ENCODE peak calls at places on chromosome 3, in four cellular contexts. One of them, this sample, is unnamed.

GRCh38 chr3:36959821-36960220 is 15.0 kb upstream of the TRANK1 start:
- DNase-seq in nephron progenitor cell: no peak
- DNase-seq in AML-193: no peak
- DNase-seq in GM10248: no peak
- DNase-seq in this sample: no peak

GRCh38 chr3:183123891-183124290 is 24.6 kb upstream of the MCCC1 start:
- DNase-seq in nephron progenitor cell: no peak
- DNase-seq in AML-193: no peak
- DNase-seq in GM10248: no peak
- DNase-seq in this sample: no peak

GRCh38 chr3:65342084-65342683 is 654.4 kb upstream of the ADAMTS9 start:
- DNase-seq in nephron progenitor cell: peak
- DNase-seq in AML-193: peak
- DNase-seq in GM10248: peak
- DNase-seq in this sample: no peak

GRCh38 chr3:143753456-143753855 is 94.8 kb downstream of the SLC9A9 start:
- DNase-seq in nephron progenitor cell: no peak
- DNase-seq in AML-193: no peak
- DNase-seq in GM10248: no peak
- DNase-seq in this sample: no peak

GRCh38 chr3:10008588-10009344 is 17.5 kb upstream of the FANCD2 start:
- DNase-seq in nephron progenitor cell: peak
- DNase-seq in AML-193: no peak
- DNase-seq in GM10248: peak
- DNase-seq in this sample: no peak

GRCh38 chr3:139538733-139539132 is 809 bp downstream of the RBP1 start:
- DNase-seq in nephron progenitor cell: peak
- DNase-seq in AML-193: no peak
- DNase-seq in GM10248: no peak
- DNase-seq in this sample: no peak

GRCh38 chr3:159323848-159324247 is 522.0 kb downstream of the MFSD1 start:
- DNase-seq in nephron progenitor cell: no peak
- DNase-seq in AML-193: no peak
- DNase-seq in GM10248: no peak
- DNase-seq in this sample: no peak

GRCh38 chr3:195106418-195106906 is 164.5 kb downstream of the XXYLT1 start:
- DNase-seq in nephron progenitor cell: peak
- DNase-seq in AML-193: peak
- DNase-seq in GM10248: peak
- DNase-seq in this sample: no peak

GRCh38 chr3:161555367-161555766 is 58.8 kb downstream of the OTOL1 start:
- DNase-seq in nephron progenitor cell: no peak
- DNase-seq in AML-193: no peak
- DNase-seq in GM10248: no peak
- DNase-seq in this sample: no peak

GRCh38 chr3:114456742-114457141 is 162.9 kb downstream of the TIGIT start:
- DNase-seq in nephron progenitor cell: no peak
- DNase-seq in AML-193: no peak
- DNase-seq in GM10248: peak
- DNase-seq in this sample: no peak

GRCh38 chr3:126127452-126127851 is 43.5 kb upstream of the SLC41A3 start:
- DNase-seq in nephron progenitor cell: no peak
- DNase-seq in AML-193: no peak
- DNase-seq in GM10248: no peak
- DNase-seq in this sample: no peak

GRCh38 chr3:186976802-186977201 is 46.5 kb downstream of the ST6GAL1 start:
- DNase-seq in nephron progenitor cell: no peak
- DNase-seq in AML-193: no peak
- DNase-seq in GM10248: no peak
- DNase-seq in this sample: no peak

GRCh38 chr3:170953736-170954135 is 45.3 kb upstream of the EIF5A2 start:
- DNase-seq in nephron progenitor cell: no peak
- DNase-seq in AML-193: no peak
- DNase-seq in GM10248: no peak
- DNase-seq in this sample: no peak

GRCh38 chr3:10518506-10519150 is 13.2 kb upstream of the ATP2B2 start:
- DNase-seq in nephron progenitor cell: no peak
- DNase-seq in AML-193: no peak
- DNase-seq in GM10248: no peak
- DNase-seq in this sample: no peak

GRCh38 chr3:33035596-33035995 is 61.4 kb downstream of the GLB1 start:
- DNase-seq in nephron progenitor cell: no peak
- DNase-seq in AML-193: no peak
- DNase-seq in GM10248: no peak
- DNase-seq in this sample: no peak

GRCh38 chr3:168878655-168879054 is 782.9 kb upstream of the GOLIM4 start:
- DNase-seq in nephron progenitor cell: no peak
- DNase-seq in AML-193: no peak
- DNase-seq in GM10248: no peak
- DNase-seq in this sample: no peak

GRCh38 chr3:141452045-141452444 is 34.8 kb upstream of the RASA2 start:
- DNase-seq in nephron progenitor cell: no peak
- DNase-seq in AML-193: peak
- DNase-seq in GM10248: peak
- DNase-seq in this sample: no peak

GRCh38 chr3:195080125-195080524 is 190.8 kb downstream of the XXYLT1 start:
- DNase-seq in nephron progenitor cell: no peak
- DNase-seq in AML-193: no peak
- DNase-seq in GM10248: peak
- DNase-seq in this sample: no peak

GRCh38 chr3:122078235-122078935 is 23.2 kb downstream of the CD86 start:
- DNase-seq in nephron progenitor cell: no peak
- DNase-seq in AML-193: no peak
- DNase-seq in GM10248: no peak
- DNase-seq in this sample: no peak

GRCh38 chr3:145807990-145808389 is 353.0 kb downstream of the PLOD2 start:
- DNase-seq in nephron progenitor cell: no peak
- DNase-seq in AML-193: no peak
- DNase-seq in GM10248: no peak
- DNase-seq in this sample: no peak

GRCh38 chr3:185744997-185745843 is 79.6 kb downstream of the IGF2BP2 start:
- DNase-seq in nephron progenitor cell: peak
- DNase-seq in AML-193: no peak
- DNase-seq in GM10248: peak
- DNase-seq in this sample: no peak